ENCODE peak calls at places on chromosomes 16 and 17, in five cellular contexts. R is A549, P is H1, H is right cardiac atrium, V is body of pancreas. L is an unnamed sample.

GRCh38 chr17:81018044-81018802 is 16.7 kb upstream of the BAIAP2 start:
- DNase-seq in R (no peak), P (no peak), H (peak), V (no peak), L (no peak)

GRCh38 chr17:27640790-27641189 is 9.8 kb downstream of the LGALS9 start:
- DNase-seq in R (no peak), P (no peak), H (no peak), V (no peak), L (no peak)

GRCh38 chr17:43679911-43680310 is 18.2 kb upstream of the MEOX1 start:
- DNase-seq in R (no peak), P (no peak), H (no peak), V (no peak), L (no peak)

GRCh38 chr17:50950002-50950877 is 84.1 kb upstream of the TOB1 start:
- DNase-seq in R (peak), P (peak), H (peak), V (peak), L (peak)

GRCh38 chr17:29143894-29144293 is 36.3 kb downstream of the MYO18A start:
- DNase-seq in R (peak), P (no peak), H (peak), V (no peak), L (no peak)

GRCh38 chr17:21005367-21005766 is 37.4 kb downstream of the USP22 start:
- DNase-seq in R (no peak), P (no peak), H (no peak), V (no peak), L (no peak)

GRCh38 chr17:1979182-1979980 is 45.8 kb downstream of the RTN4RL1 start:
- DNase-seq in R (no peak), P (no peak), H (no peak), V (no peak), L (no peak)

GRCh38 chr16:12178251-12178990 is 201.9 kb downstream of the SNX29 start:
- DNase-seq in R (no peak), P (no peak), H (peak), V (peak), L (no peak)

GRCh38 chr16:65919977-65920376 is 446.5 kb upstream of the CDH5 start:
- DNase-seq in R (no peak), P (no peak), H (no peak), V (no peak), L (no peak)

GRCh38 chr17:49315974-49316570 is 46.0 kb downstream of the ZNF652 start:
- DNase-seq in R (no peak), P (no peak), H (no peak), V (no peak), L (no peak)

GRCh38 chr16:868846-869822 is 68.6 kb upstream of the GNG13 start:
- DNase-seq in R (no peak), P (no peak), H (peak), V (no peak), L (no peak)

GRCh38 chr16:22007509-22008214 is at the start of gene MOSMO:
- DNase-seq in R (peak), P (peak), H (peak), V (peak), L (no peak)

GRCh38 chr16:62036101-62036806 is at the start of gene CDH8:
- DNase-seq in R (no peak), P (peak), H (peak), V (no peak), L (no peak)

GRCh38 chr17:16328997-16329396 is 24.3 kb downstream of the CENPV start:
- DNase-seq in R (no peak), P (no peak), H (no peak), V (no peak), L (no peak)

GRCh38 chr17:27940503-27940902 is 47.3 kb upstream of the LYRM9 start:
- DNase-seq in R (no peak), P (no peak), H (no peak), V (peak), L (no peak)

GRCh38 chr16:24508614-24509013 is 30.8 kb upstream of the RBBP6 start:
- DNase-seq in R (no peak), P (no peak), H (no peak), V (no peak), L (no peak)

GRCh38 chr17:49991409-49991808 is 3.6 kb downstream of the DLX3 start:
- DNase-seq in R (no peak), P (peak), H (no peak), V (no peak), L (no peak)

DNA sequence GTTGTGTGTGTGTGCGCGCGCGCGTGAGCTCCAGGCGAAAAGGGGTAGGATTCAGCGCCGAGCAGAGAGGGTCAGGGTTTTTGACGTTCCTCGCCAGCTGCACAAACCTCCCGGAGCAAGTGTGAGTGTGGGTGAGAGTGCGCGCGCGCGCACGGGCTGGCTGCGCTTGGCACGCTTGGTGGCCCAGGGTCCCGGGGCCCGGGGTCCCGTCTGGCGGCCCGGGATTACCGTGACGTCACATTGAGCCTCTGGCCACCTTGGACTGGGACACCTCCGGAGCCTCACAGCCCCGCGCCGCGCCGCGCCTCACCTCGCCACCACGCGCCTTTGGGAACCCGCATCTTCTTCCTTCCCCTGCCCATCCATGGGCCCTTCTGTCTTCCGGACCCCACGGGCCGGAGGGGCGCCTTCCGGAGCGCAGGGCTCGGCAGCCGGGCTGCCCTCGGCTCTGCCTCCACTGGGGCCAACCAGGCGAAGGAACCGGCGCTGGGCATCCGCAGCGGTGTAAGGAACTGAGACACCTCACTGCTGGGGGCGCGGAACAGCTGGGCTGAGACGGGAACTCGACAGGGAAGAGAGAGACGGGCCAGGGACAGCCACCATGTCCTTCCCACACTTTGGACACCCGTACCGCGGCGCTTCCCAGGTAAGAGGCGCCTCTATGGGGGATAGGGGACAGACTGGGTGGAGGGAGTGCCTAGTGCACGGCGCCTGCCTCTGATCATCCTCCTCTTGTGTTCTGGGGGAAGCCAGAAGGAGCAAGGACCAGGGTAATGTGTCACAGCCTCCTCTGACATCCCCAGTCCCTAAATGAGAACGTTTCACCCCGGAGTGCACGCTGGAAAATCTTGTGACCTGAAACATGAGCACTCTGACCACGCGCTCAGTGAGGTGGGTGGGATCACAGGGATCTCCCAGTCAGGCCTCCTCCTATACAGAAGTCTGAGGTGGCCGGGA is 766 bp downstream of the IRX6 start:
- DNase-seq in R (peak), P (peak), H (peak), V (no peak), L (no peak)
- H3K4me3 ChIP-seq in R (peak), P (peak), H (no peak), V (no peak), L (peak)

DNA sequence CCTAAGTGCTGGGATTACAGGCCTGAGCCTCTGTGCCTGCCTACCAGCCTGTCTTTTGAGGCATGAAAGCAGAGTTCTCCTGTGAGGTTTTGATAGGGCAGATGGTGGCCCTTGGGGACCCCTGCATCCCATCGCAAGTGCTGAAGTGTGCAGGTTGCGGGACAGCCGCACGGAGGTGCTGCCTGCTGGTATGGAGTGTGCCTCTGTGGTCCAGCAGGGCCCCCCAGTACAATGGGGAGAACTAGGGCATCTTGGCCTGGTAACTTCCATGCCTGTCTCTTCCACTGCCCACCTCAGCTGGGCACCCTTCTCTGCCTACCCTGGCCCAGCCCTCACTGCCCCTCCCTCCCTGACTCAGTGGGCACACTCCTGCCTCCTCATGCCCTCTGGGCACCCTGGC is 9.8 kb upstream of the NDRG4 start:
- DNase-seq in R (no peak), P (no peak), H (no peak), V (no peak), L (no peak)
- H3K27ac ChIP-seq in R (no peak), P (no peak), H (no peak), V (no peak), L (no peak)

GRCh38 chr16:67986949-67987348 is 6.7 kb upstream of the DPEP3 start:
- DNase-seq in R (no peak), P (no peak), H (peak), V (no peak), L (no peak)

GRCh38 chr16:67987460-67988160 is 7.3 kb upstream of the DPEP3 start:
- DNase-seq in R (no peak), P (no peak), H (peak), V (peak), L (no peak)

GRCh38 chr16:67989322-67990017 is 9.2 kb upstream of the DPEP3 start:
- DNase-seq in R (no peak), P (no peak), H (peak), V (no peak), L (no peak)

GRCh38 chr16:67990018-67990386 is 9.3 kb downstream of the DPEP2 start:
- DNase-seq in R (no peak), P (no peak), H (peak), V (no peak), L (no peak)

DNA sequence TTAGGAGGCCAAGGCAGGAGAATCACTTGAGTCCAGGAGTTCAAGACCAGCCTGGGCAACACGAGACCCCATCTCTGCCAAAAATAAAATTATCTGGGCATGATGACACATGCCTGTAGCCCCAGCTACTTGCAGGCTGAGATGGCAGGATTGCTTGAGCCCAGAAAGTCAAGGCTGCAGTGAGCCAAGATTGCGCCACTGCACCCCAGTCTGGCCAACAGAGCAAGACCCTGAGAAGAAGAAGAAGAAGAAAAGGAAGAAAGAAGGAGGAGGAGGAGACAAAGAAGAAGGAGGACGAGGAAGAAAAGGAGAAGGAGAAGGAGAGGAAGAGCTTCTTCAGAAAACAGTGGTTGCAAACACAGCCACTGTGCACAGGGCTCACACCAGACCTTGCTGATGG is 8.4 kb upstream of the DPEP3 start:
- DNase-seq in R (no peak), P (no peak), H (no peak), V (no peak), L (no peak)
- H3K4me3 ChIP-seq in R (no peak), P (no peak), H (no peak), V (no peak), L (no peak)

DNA sequence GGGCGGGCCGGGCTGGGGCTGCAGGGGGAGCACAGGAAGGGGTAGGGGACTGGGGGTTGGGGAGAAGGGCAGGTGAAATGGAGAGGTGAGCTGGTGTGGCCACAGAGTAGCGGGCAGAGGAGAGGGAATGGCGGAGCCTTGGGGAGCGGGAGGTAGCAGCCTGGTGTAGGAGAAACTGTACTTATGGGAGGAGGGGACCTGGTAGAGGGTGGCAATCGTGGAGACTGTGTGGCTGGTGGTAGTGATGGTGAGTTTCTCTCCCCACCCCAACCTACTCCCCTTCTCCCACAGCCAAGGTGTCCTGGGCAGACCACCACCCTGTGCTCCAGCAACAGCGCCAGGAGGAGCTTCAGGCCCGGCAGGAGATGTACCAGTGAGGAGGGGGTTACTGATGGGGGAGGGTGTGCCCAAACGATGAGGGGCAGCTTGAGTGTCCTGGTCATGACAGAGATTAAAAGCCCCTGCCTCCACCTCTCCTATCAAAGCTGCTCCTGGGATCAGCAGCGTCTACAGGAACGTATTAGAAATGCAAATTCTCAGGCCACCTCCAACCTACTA is 831 bp downstream of the ALOX15B start:
- DNase-seq in R (no peak), P (no peak), H (no peak), V (no peak), L (no peak)
- H3K27ac ChIP-seq in R (no peak), P (no peak), H (no peak), V (no peak), L (peak)

DNA sequence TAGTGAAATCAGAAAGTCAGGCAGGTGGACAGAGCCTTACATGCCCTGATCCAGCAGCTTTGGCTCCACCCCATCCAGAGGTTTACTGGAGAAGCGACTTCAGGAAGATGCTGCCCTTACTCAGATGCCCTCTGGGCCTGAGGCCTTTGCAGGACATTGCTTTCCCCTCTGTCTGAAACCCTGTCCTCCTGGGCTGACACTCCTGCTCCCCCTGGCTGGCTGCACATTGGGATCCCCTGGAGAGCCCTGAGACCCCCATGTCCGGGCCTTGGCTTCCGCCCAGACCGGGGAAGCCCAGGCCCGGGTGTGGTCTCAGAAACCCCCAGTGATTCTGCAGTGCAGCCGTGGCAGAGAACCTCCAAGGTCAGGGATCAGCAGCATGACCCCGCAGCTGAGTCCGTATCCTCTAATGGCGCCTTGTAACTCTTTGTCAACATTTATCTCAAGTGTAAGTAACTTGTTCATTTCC is 36.6 kb downstream of the BCO1 start:
- DNase-seq in R (no peak), P (no peak), H (no peak), V (no peak), L (no peak)
- H3K4me3 ChIP-seq in R (no peak), P (no peak), H (no peak), V (no peak), L (no peak)

DNA sequence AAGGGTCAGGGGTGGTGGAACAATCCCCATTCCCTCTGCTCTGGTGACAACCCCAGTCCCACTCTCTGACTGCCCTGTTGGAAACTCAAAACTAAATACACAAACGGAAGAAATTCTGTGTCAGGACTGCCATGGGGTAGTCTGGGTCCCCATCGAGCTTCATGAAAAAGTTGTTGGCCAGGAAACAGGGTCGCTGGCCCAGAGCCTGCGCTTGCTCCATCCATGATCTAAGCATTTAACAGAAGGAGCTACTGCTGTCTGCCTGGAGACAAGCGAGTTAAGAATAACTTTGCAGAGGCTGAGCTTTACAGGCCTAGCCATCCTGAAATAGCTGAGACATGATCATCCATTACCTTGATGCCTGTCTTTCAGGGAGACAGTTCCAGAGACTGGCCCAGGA is 32.4 kb upstream of the MYH10 start:
- DNase-seq in R (no peak), P (no peak), H (no peak), V (no peak), L (no peak)
- H3K27ac ChIP-seq in R (no peak), P (no peak), H (no peak), V (no peak), L (no peak)

GRCh38 chr17:69320908-69321238 is 6.1 kb downstream of the ABCA5 start:
- DNase-seq in R (no peak), P (no peak), H (no peak), V (no peak), L (no peak)

GRCh38 chr17:69327060-69327831 is at the start of gene ABCA5:
- DNase-seq in R (peak), P (peak), H (peak), V (peak), L (peak)

GRCh38 chr17:69323806-69324205 is 3.1 kb downstream of the ABCA5 start:
- DNase-seq in R (no peak), P (no peak), H (no peak), V (no peak), L (no peak)

GRCh38 chr17:69326302-69327059 is 452 bp downstream of the ABCA5 start:
- DNase-seq in R (peak), P (no peak), H (no peak), V (peak), L (no peak)

GRCh38 chr17:69325518-69326301 is 1.2 kb downstream of the ABCA5 start:
- DNase-seq in R (no peak), P (no peak), H (no peak), V (peak), L (no peak)
- H3K4me3 ChIP-seq in R (peak), P (peak), H (peak), V (peak), L (peak)

DNA sequence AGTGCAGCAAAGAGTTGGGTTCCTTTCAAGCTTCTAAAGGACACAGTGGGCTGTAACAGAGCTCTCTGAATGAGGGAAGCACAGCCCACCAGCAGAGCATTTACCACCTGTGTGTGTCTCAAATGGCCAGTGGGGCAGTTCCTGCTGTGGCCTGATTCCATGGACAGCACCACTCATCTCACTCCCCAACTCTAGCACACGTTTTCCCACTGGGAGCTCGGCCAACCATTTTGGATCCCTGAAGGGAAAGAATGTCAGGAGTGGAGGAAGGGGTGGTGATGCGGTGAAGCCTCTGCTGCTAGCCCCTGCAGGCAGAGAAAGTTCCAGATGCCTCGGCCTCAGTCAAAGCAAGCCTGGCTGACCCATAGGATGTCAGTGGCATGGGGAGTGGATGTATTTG is 86.6 kb downstream of the PLXDC1 start:
- DNase-seq in R (no peak), P (no peak), H (no peak), V (no peak), L (no peak)
- H3K27ac ChIP-seq in R (no peak), P (no peak), H (no peak), V (no peak), L (no peak)